ENCODE peak calls at places on chromosomes 12 and 14, in nine cellular contexts. U is activated CD8-positive, alpha-beta T cell treated with anti-CD3 and anti-CD28 coated beads, Interleukin-2, amount 10 ng/mL, durations not matched to agents 7 days and 5 days; Z is activated T-helper 1 cell treated with Interleukin-2 at 50 U/mL for 16 hours; I is stomach; L is NCI-H2029 treated with DMSO at 0.1 percent for 48 hours; H is NCI-H524; O is DMS153; W is activated CD4-positive, CD25-positive, alpha-beta regulatory T cell; F is pons. D is an unnamed sample.
A peak's percentile ranks its signal among the peaks of the same experiment; 100 is the strongest.

GRCh38 chr14:24941719-24942118 is 108.2 kb downstream of the STXBP6 start:
- DNase-seq in U (no peak), Z (no peak), I (peak; percentile 66), L (peak; percentile 99), H (no peak), O (peak; percentile 65), W (no peak), F (no peak), D (no peak)

GRCh38 chr12:70982991-70983390 is 62.5 kb upstream of the PTPRR start:
- DNase-seq in U (no peak), Z (no peak), I (no peak), L (no peak), H (no peak), O (no peak), W (no peak), F (no peak), D (peak; percentile 43)

GRCh38 chr12:24754690-24755638 is 193.9 kb downstream of the BCAT1 start:
- DNase-seq in U (no peak), Z (no peak), I (no peak), L (no peak), H (no peak), O (no peak), W (no peak), F (no peak), D (no peak)

GRCh38 chr14:43406936-43407335 is 1100.1 kb downstream of the FSCB start:
- DNase-seq in U (no peak), Z (no peak), I (no peak), L (no peak), H (no peak), O (no peak), W (no peak), F (no peak), D (no peak)

GRCh38 chr14:19800282-19801117 is 3.1 kb upstream of the OR4N2 start:
- DNase-seq in U (no peak), Z (no peak), I (no peak), L (no peak), H (peak; percentile 8), O (peak; percentile 20), W (no peak), F (peak; percentile 97), D (peak; percentile 57)

GRCh38 chr12:116863275-116863767 is 17.9 kb downstream of the HRK start:
- DNase-seq in U (no peak), Z (no peak), I (no peak), L (no peak), H (no peak), O (no peak), W (no peak), F (no peak), D (no peak)

GRCh38 chr14:64117671-64118402 is 176.3 kb downstream of the ESR2 start:
- DNase-seq in U (no peak), Z (no peak), I (peak; percentile 42), L (no peak), H (no peak), O (no peak), W (no peak), F (no peak), D (no peak)

GRCh38 chr12:117408161-117408791 is 46.9 kb upstream of the NOS1 start:
- DNase-seq in U (no peak), Z (no peak), I (peak; percentile 72), L (peak; percentile 83), H (no peak), O (no peak), W (no peak), F (peak; percentile 42), D (no peak)

GRCh38 chr12:132529156-132529839 is 39.3 kb downstream of the FBRSL1 start:
- DNase-seq in U (no peak), Z (no peak), I (no peak), L (no peak), H (no peak), O (no peak), W (no peak), F (no peak), D (no peak)

GRCh38 chr12:78118036-78118435 is 287.3 kb downstream of the NAV3 start:
- DNase-seq in U (no peak), Z (no peak), I (no peak), L (no peak), H (no peak), O (no peak), W (no peak), F (no peak), D (peak; percentile 27)

GRCh38 chr12:82099216-82099615 is 259.0 kb downstream of the CCDC59 start:
- DNase-seq in U (no peak), Z (no peak), I (no peak), L (no peak), H (no peak), O (no peak), W (no peak), F (no peak), D (no peak)

GRCh38 chr12:48771588-48772112 is 17.2 kb downstream of the ADCY6 start:
- DNase-seq in U (no peak), Z (no peak), I (no peak), L (no peak), H (no peak), O (no peak), W (no peak), F (no peak), D (no peak)

GRCh38 chr14:102125546-102125945 is 14.2 kb upstream of the WDR20 start:
- DNase-seq in U (no peak), Z (no peak), I (no peak), L (no peak), H (no peak), O (no peak), W (no peak), F (no peak), D (no peak)

GRCh38 chr12:7935773-7936581 is at the start of gene SLC2A3:
- DNase-seq in U (peak; percentile 89), Z (peak; percentile 56), I (peak; percentile 32), L (no peak), H (peak; percentile 78), O (peak; percentile 77), W (peak; percentile 53), F (peak; percentile 81), D (no peak)

GRCh38 chr14:59281613-59282012 is 93.1 kb downstream of the DAAM1 start:
- DNase-seq in U (no peak), Z (no peak), I (no peak), L (no peak), H (no peak), O (no peak), W (no peak), F (no peak), D (no peak)

GRCh38 chr12:13941258-13942249 is 39.8 kb downstream of the GRIN2B start:
- DNase-seq in U (no peak), Z (no peak), I (peak; percentile 75), L (no peak), H (peak; percentile 41), O (peak; percentile 79), W (no peak), F (peak; percentile 68), D (peak; percentile 26)